ENCODE peak calls at places on chromosomes 3 and 15, in five cellular contexts. F is AG04450, D is H1, H is BE2C, N is brain microvascular endothelial cell. V is an unnamed sample.

GRCh38 chr3:172904817-172905479 is 154.4 kb downstream of the ECT2 start:
- DNase-seq in H (peak; percentile 38), F (no peak), D (no peak), N (no peak), V (no peak)

GRCh38 chr3:146189519-146190173 is 28.7 kb upstream of the PLOD2 start:
- DNase-seq in N (peak; percentile 38), H (peak; percentile 15), F (peak; percentile 10), D (no peak), V (no peak)

GRCh38 chr15:26869628-26870027 is 2.8 kb downstream of the GABRA5 start:
- DNase-seq in N (no peak), H (no peak), D (no peak), F (no peak), V (no peak)

GRCh38 chr15:59022188-59022587 is 34.7 kb downstream of the RNF111 start:
- DNase-seq in F (no peak), H (no peak), N (no peak), D (no peak), V (no peak)

GRCh38 chr15:90160781-90161727 is 40.1 kb upstream of the SEMA4B start:
- DNase-seq in H (no peak), D (no peak), F (no peak), N (no peak), V (no peak)

GRCh38 chr15:82663186-82663600 is 16.0 kb upstream of the CPEB1 start:
- DNase-seq in N (no peak), F (no peak), H (no peak), D (no peak), V (peak; percentile 12)

GRCh38 chr15:67468431-67468830 is 52.5 kb upstream of the C15orf61 start:
- DNase-seq in D (no peak), N (no peak), F (no peak), H (no peak), V (no peak)

GRCh38 chr15:84992157-84992940 is 10.7 kb downstream of the PDE8A start:
- DNase-seq in H (no peak), D (no peak), N (peak; percentile 65), F (peak; percentile 21), V (peak; percentile 69)

GRCh38 chr15:51229907-51230328 is 108.5 kb downstream of the CYP19A1 start:
- DNase-seq in H (peak; percentile 47), D (no peak), N (no peak), F (no peak), V (no peak)

GRCh38 chr3:141368925-141369794 is 856 bp downstream of the ZBTB38 start:
- DNase-seq in N (peak; percentile 79), F (no peak), D (no peak), H (no peak), V (no peak)

GRCh38 chr15:88609344-88609743 is 11.8 kb upstream of the AEN start:
- DNase-seq in F (no peak), N (no peak), H (no peak), D (no peak), V (no peak)

GRCh38 chr15:38882226-38882625 is 317.6 kb upstream of the RASGRP1 start:
- DNase-seq in D (no peak), H (no peak), F (no peak), N (no peak), V (no peak)

GRCh38 chr15:57583282-57583681 is 8.4 kb upstream of the MYZAP start:
- DNase-seq in D (no peak), N (no peak), F (no peak), H (no peak), V (no peak)

GRCh38 chr3:53489401-53490130 is 4.8 kb upstream of the CACNA1D start:
- DNase-seq in F (no peak), D (no peak), N (no peak), H (no peak), V (no peak)

GRCh38 chr3:112074616-112075497 is 11.3 kb upstream of the C3orf52 start:
- DNase-seq in D (no peak), H (no peak), N (peak; percentile 96), F (peak; percentile 83), V (peak; percentile 97)

GRCh38 chr3:126355777-126356372 is 1.3 kb downstream of the KLF15 start:
- DNase-seq in N (peak; percentile 51), H (peak; percentile 98), F (no peak), D (peak; percentile 64), V (no peak)

GRCh38 chr3:190375671-190376070 is 12.3 kb upstream of the CLDN16 start:
- DNase-seq in H (no peak), N (no peak), D (no peak), F (no peak), V (no peak)

GRCh38 chr3:53628546-53629395 is 134.4 kb downstream of the CACNA1D start:
- DNase-seq in N (no peak), D (no peak), F (no peak), H (no peak), V (no peak)

GRCh38 chr3:177181418-177181817 is 15.9 kb downstream of the TBL1XR1 start:
- DNase-seq in N (no peak), F (no peak), D (no peak), H (no peak), V (no peak)
- H3K4me3 ChIP-seq in N (no peak overlapping the region), F (no peak overlapping the region), D (no peak overlapping the region), H (no peak overlapping the region), V (no peak overlapping the region)

DNA sequence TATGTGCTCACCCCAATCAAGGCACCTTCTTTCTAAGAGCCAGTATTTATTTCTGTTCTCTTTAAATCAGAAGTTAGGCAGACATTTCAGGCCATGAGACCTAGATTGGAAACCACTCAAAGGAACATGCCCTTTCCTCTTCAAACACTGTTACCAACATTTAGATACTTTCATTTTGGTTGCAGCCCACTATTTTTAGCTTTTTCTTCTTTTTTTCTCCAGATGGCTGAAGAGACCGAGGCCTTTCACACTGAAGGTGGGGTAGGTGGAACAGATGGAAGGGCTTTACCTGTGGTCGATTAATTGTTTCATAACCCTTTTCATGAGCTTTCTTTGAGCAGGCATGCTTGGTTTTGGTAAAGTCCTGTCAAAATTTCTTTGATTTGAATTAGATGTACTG is 10.9 kb upstream of the LZTFL1 start:
- DNase-seq in N (no peak), D (no peak), F (no peak), H (no peak), V (no peak)
- TF ChIP-seq CTCF in N (no peak), D (no peak), F (no peak), H (no peak), V (no peak)

GRCh38 chr3:194768586-194768985 is 82.9 kb downstream of the FAM43A start:
- DNase-seq in N (no peak), F (no peak), D (no peak), H (no peak), V (no peak)
- H3K4me3 ChIP-seq in N (no peak overlapping the region), F (peak overlapping the region; percentile 17), D (no peak overlapping the region), H (peak overlapping the region; percentile 36), V (no peak overlapping the region)

DNA sequence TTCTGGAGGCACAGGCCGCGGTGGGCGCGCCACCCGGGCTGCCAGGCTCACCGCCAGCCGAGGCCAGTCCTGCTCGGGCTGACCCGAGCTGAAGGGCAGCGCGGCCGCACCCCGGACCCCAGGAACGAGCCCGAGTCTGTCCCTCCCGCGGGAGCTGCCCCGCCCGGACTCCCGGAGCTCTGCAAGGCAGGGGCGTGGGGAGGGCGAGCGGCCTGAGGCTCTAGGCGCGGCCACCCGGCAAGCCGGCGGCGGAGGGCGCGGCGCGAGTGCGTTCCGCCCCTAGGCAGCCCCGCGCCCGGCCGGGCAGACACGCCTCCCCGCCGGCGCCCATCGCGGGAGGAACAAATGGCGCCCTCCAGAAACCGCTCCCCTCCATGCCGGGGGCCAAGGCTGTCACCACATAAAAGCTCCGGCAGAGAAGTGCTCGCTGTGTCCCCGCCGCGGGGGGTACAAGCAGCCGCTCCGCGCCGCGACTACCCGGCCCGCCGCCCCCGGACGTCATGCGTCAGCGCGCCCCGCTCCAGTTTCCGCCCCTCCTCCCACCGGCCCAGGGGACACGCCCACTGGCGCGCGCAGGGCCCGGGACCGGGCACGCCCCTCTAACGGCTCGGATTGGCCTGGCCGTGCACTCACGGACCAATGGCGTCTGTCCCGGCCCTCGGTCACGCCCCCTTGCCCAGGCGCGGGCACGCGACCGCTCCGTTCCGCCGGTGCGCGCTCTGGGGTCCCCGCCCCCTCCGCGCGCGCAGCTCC is 483 bp upstream of the KLF13 start:
- DNase-seq in N (peak; percentile 97), F (peak; percentile 92), D (peak; percentile 90), H (peak; percentile 99), V (peak; percentile 70)
- TF ChIP-seq CTCF in N (no peak), F (no peak), D (no peak), H (no peak), V (no peak)

V was measured in kidney epithelial cell.